ENCODE peak calls at places on chromosomes 1 and 21, in eight cellular contexts. W is M059J; I is AG10803; Y is T-helper 2 cell treated with Interferon-gamma antibody and Interleukin-4, amounts not matched to agents 5 μg/mL and 100 μg/mL, for 36 hours; S is progenitor cell of endocrine pancreas; X is midbrain; Z is nucleus accumbens; A is caudate nucleus. L is an unnamed sample.

GRCh38 chr1:93784538-93784937 is 94.5 kb downstream of the DNTTIP2 start:
- DNase-seq in W (no peak), Z (no peak), S (no peak), I (no peak), Y (no peak), A (no peak), X (no peak), L (peak; percentile 70)

GRCh38 chr1:185767721-185768120 is 33.5 kb downstream of the HMCN1 start:
- DNase-seq in X (no peak), W (no peak), I (no peak), A (no peak), Z (no peak), Y (no peak), S (no peak), L (no peak)

GRCh38 chr1:85142753-85143152 is 58.1 kb downstream of the SYDE2 start:
- DNase-seq in W (no peak), Z (no peak), A (no peak), X (no peak), S (no peak), I (no peak), Y (no peak), L (no peak)

GRCh38 chr1:54742262-54742661 is 22.1 kb downstream of the PARS2 start:
- DNase-seq in Z (no peak), A (no peak), W (no peak), X (no peak), I (peak; percentile 27), S (no peak), Y (no peak), L (no peak)

GRCh38 chr21:15543473-15543872 is 186.3 kb upstream of the USP25 start:
- DNase-seq in S (no peak), A (no peak), X (no peak), Y (no peak), Z (no peak), W (no peak), I (no peak), L (no peak)

GRCh38 chr1:161198206-161198876 is 513 bp downstream of the ADAMTS4 start:
- DNase-seq in Y (no peak), I (peak; percentile 41), W (peak; percentile 76), X (peak; percentile 67), Z (no peak), A (peak; percentile 43), S (peak; percentile 38), L (peak; percentile 82)

GRCh38 chr1:65176071-65176470 is 28.1 kb downstream of the AK4 start:
- DNase-seq in X (no peak), Y (no peak), W (no peak), Z (no peak), A (no peak), I (no peak), S (no peak), L (no peak)

GRCh38 chr21:15524855-15525254 is 204.9 kb upstream of the USP25 start:
- DNase-seq in A (no peak), I (no peak), X (no peak), Y (no peak), S (no peak), W (no peak), Z (no peak), L (no peak)

GRCh38 chr1:64387382-64388066 is 82.4 kb upstream of the CACHD1 start:
- DNase-seq in S (no peak), X (no peak), Z (no peak), W (peak; percentile 17), Y (no peak), A (no peak), I (no peak), L (no peak)

GRCh38 chr1:153614189-153614900 is 1.4 kb upstream of the S100A16 start:
- DNase-seq in I (no peak), X (no peak), W (no peak), A (no peak), Y (no peak), S (no peak), Z (no peak), L (no peak)

GRCh38 chr1:22870201-22870871 is 102.3 kb downstream of the LACTBL1 start:
- DNase-seq in I (no peak), Y (no peak), Z (no peak), X (no peak), W (peak; percentile 70), S (no peak), A (no peak), L (peak; percentile 40)

GRCh38 chr1:40392206-40392605 is 18.7 kb downstream of the SMAP2 start:
- DNase-seq in A (peak; percentile 34), Y (no peak), I (peak; percentile 94), W (peak; percentile 78), S (no peak), Z (no peak), X (peak; percentile 67), L (peak; percentile 77)

GRCh38 chr1:224340711-224341384 is 10.9 kb upstream of the NVL start:
- DNase-seq in W (peak; percentile 23), I (peak; percentile 8), X (no peak), S (peak; percentile 25), A (no peak), Z (no peak), Y (no peak), L (peak; percentile 23)

GRCh38 chr1:39926820-39927219 is 25.1 kb upstream of the MYCL start:
- DNase-seq in I (no peak), S (no peak), W (no peak), X (no peak), Y (no peak), A (no peak), Z (no peak), L (no peak)

GRCh38 chr1:51753969-51754368 is 124.6 kb downstream of the NRDC start:
- DNase-seq in W (peak; percentile 19), X (no peak), Y (no peak), S (no peak), Z (no peak), A (no peak), I (no peak), L (no peak)

GRCh38 chr1:38111589-38111988 is 65.0 kb upstream of the POU3F1 start:
- DNase-seq in Z (no peak), X (no peak), Y (no peak), I (no peak), W (no peak), A (no peak), S (no peak), L (no peak)

GRCh38 chr1:112061056-112061455 is 71.6 kb upstream of the KCND3 start:
- DNase-seq in S (no peak), X (no peak), Y (no peak), A (no peak), Z (no peak), I (no peak), W (no peak), L (no peak)

GRCh38 chr1:9294440-9294773 is 1.7 kb downstream of the SPSB1 start:
- DNase-seq in X (no peak), S (no peak), A (no peak), W (peak; percentile 91), Z (no peak), I (peak; percentile 83), Y (peak; percentile 23), L (peak; percentile 89)

GRCh38 chr1:22789356-22789994 is 78.8 kb downstream of the EPHB2 start:
- DNase-seq in Y (no peak), W (no peak), A (no peak), X (no peak), S (no peak), I (no peak), Z (no peak), L (no peak)

GRCh38 chr1:50278961-50279360 is 144.3 kb downstream of the DMRTA2 start:
- DNase-seq in Z (no peak), A (no peak), I (no peak), X (no peak), Y (no peak), S (no peak), W (no peak), L (no peak)

GRCh38 chr1:55138740-55139283 is 76.4 kb downstream of the USP24 start:
- DNase-seq in Y (no peak), A (no peak), S (no peak), W (no peak), Z (no peak), I (no peak), X (no peak), L (no peak)

GRCh38 chr1:200184196-200184595 is 156.7 kb downstream of the NR5A2 start:
- DNase-seq in A (no peak), Z (no peak), I (peak; percentile 90), X (peak; percentile 47), W (peak; percentile 97), Y (no peak), S (no peak), L (peak; percentile 83)

GRCh38 chr1:11645270-11645669 is 9.0 kb downstream of the FBXO2 start:
- DNase-seq in S (no peak), W (no peak), Z (no peak), A (no peak), X (no peak), I (no peak), Y (no peak), L (no peak)

GRCh38 chr1:235556807-235557206 is 52.6 kb upstream of the B3GALNT2 start:
- DNase-seq in I (no peak), A (no peak), X (no peak), W (no peak), Z (no peak), Y (no peak), S (no peak), L (no peak)

GRCh38 chr1:97160796-97161195 is 439.2 kb downstream of the PTBP2 start:
- DNase-seq in X (peak; percentile 11), A (no peak), I (peak; percentile 24), Y (no peak), Z (no peak), S (no peak), W (no peak), L (no peak)

GRCh38 chr1:228407118-228408040 is 744 bp upstream of the TRIM11 start:
- DNase-seq in Y (no peak), X (no peak), I (no peak), A (no peak), W (no peak), S (no peak), Z (no peak), L (no peak)

GRCh38 chr1:109564189-109564878 is 15.9 kb downstream of the GNAI3 start:
- DNase-seq in W (no peak), I (no peak), S (no peak), A (no peak), Z (no peak), X (no peak), Y (no peak), L (no peak)

GRCh38 chr21:34579411-34579810 is 35.5 kb downstream of the RCAN1 start:
- DNase-seq in Z (no peak), Y (no peak), S (no peak), W (peak; percentile 81), X (no peak), A (no peak), I (peak; percentile 71), L (peak; percentile 35)

GRCh38 chr1:162587347-162587746 is 25.8 kb downstream of the UAP1 start:
- DNase-seq in S (no peak), A (no peak), X (no peak), Y (no peak), Z (no peak), I (no peak), W (no peak), L (no peak)